ENCODE peak calls at places on chromosomes 12 and 14, in nine cellular contexts. One of them, this sample, is unnamed.

GRCh38 chr12:23204933-23205778 is 580.2 kb downstream of the ETNK1 start:
- DNase-seq in AG04449: peak
- DNase-seq in keratinocyte: peak
- DNase-seq in CD4-positive, alpha-beta T cell: no peak
- DNase-seq in nephron progenitor cell: peak
- DNase-seq in A549: peak
- DNase-seq in astrocyte of the spinal cord: peak
- DNase-seq in tibial nerve: peak
- DNase-seq in sigmoid colon: no peak
- DNase-seq in this sample: no peak

GRCh38 chr14:53011053-53011462 is 60.2 kb upstream of the FERMT2 start:
- DNase-seq in nephron progenitor cell: peak
- DNase-seq in A549: peak
- DNase-seq in AG04449: peak
- DNase-seq in tibial nerve: peak
- DNase-seq in keratinocyte: peak
- DNase-seq in sigmoid colon: peak
- DNase-seq in astrocyte of the spinal cord: peak
- DNase-seq in CD4-positive, alpha-beta T cell: no peak
- DNase-seq in this sample: peak

GRCh38 chr12:42396473-42397259 is 70.7 kb downstream of the PPHLN1 start:
- DNase-seq in nephron progenitor cell: no peak
- DNase-seq in sigmoid colon: no peak
- DNase-seq in keratinocyte: no peak
- DNase-seq in AG04449: no peak
- DNase-seq in astrocyte of the spinal cord: no peak
- DNase-seq in tibial nerve: no peak
- DNase-seq in CD4-positive, alpha-beta T cell: no peak
- DNase-seq in A549: no peak
- DNase-seq in this sample: no peak

GRCh38 chr12:57611116-57611809 is at the start of gene ARHGEF25:
- DNase-seq in A549: peak
- DNase-seq in sigmoid colon: peak
- DNase-seq in keratinocyte: no peak
- DNase-seq in nephron progenitor cell: peak
- DNase-seq in CD4-positive, alpha-beta T cell: peak
- DNase-seq in AG04449: no peak
- DNase-seq in tibial nerve: peak
- DNase-seq in astrocyte of the spinal cord: peak
- DNase-seq in this sample: no peak

GRCh38 chr12:44812062-44812461 is 64.1 kb downstream of the NELL2 start:
- DNase-seq in keratinocyte: no peak
- DNase-seq in astrocyte of the spinal cord: no peak
- DNase-seq in sigmoid colon: no peak
- DNase-seq in AG04449: no peak
- DNase-seq in CD4-positive, alpha-beta T cell: no peak
- DNase-seq in tibial nerve: no peak
- DNase-seq in A549: peak
- DNase-seq in nephron progenitor cell: no peak
- DNase-seq in this sample: no peak

GRCh38 chr14:92494512-92494911 is 19.1 kb upstream of the RIN3 start:
- DNase-seq in keratinocyte: no peak
- DNase-seq in CD4-positive, alpha-beta T cell: no peak
- DNase-seq in tibial nerve: no peak
- DNase-seq in sigmoid colon: no peak
- DNase-seq in astrocyte of the spinal cord: no peak
- DNase-seq in nephron progenitor cell: no peak
- DNase-seq in A549: no peak
- DNase-seq in AG04449: no peak
- DNase-seq in this sample: no peak

GRCh38 chr14:22476882-22477281 is 112.1 kb downstream of the DAD1 start:
- DNase-seq in sigmoid colon: no peak
- DNase-seq in nephron progenitor cell: no peak
- DNase-seq in tibial nerve: no peak
- DNase-seq in A549: no peak
- DNase-seq in CD4-positive, alpha-beta T cell: no peak
- DNase-seq in keratinocyte: no peak
- DNase-seq in astrocyte of the spinal cord: no peak
- DNase-seq in AG04449: no peak
- DNase-seq in this sample: no peak

GRCh38 chr12:24839268-24839791 is 109.6 kb downstream of the BCAT1 start:
- DNase-seq in keratinocyte: no peak
- DNase-seq in nephron progenitor cell: no peak
- DNase-seq in AG04449: no peak
- DNase-seq in A549: no peak
- DNase-seq in astrocyte of the spinal cord: peak
- DNase-seq in CD4-positive, alpha-beta T cell: no peak
- DNase-seq in sigmoid colon: no peak
- DNase-seq in tibial nerve: no peak
- DNase-seq in this sample: no peak

GRCh38 chr12:113119980-113120669 is 15.4 kb downstream of the RASAL1 start:
- DNase-seq in AG04449: no peak
- DNase-seq in nephron progenitor cell: no peak
- DNase-seq in sigmoid colon: no peak
- DNase-seq in A549: peak
- DNase-seq in tibial nerve: no peak
- DNase-seq in CD4-positive, alpha-beta T cell: no peak
- DNase-seq in astrocyte of the spinal cord: no peak
- DNase-seq in keratinocyte: no peak
- DNase-seq in this sample: no peak

GRCh38 chr12:6963016-6963731 is 7.3 kb downstream of the PHB2 start:
- DNase-seq in tibial nerve: no peak
- DNase-seq in A549: no peak
- DNase-seq in keratinocyte: peak
- DNase-seq in sigmoid colon: peak
- DNase-seq in nephron progenitor cell: no peak
- DNase-seq in CD4-positive, alpha-beta T cell: no peak
- DNase-seq in astrocyte of the spinal cord: no peak
- DNase-seq in AG04449: no peak
- DNase-seq in this sample: no peak

GRCh38 chr12:58873496-58873895 is 46.8 kb downstream of the LRIG3 start:
- DNase-seq in keratinocyte: no peak
- DNase-seq in sigmoid colon: no peak
- DNase-seq in CD4-positive, alpha-beta T cell: no peak
- DNase-seq in tibial nerve: no peak
- DNase-seq in nephron progenitor cell: no peak
- DNase-seq in astrocyte of the spinal cord: peak
- DNase-seq in A549: no peak
- DNase-seq in AG04449: no peak
- DNase-seq in this sample: no peak

GRCh38 chr12:83802011-83802410 is 1110.6 kb downstream of the SLC6A15 start:
- DNase-seq in sigmoid colon: no peak
- DNase-seq in AG04449: no peak
- DNase-seq in tibial nerve: no peak
- DNase-seq in A549: no peak
- DNase-seq in keratinocyte: no peak
- DNase-seq in CD4-positive, alpha-beta T cell: no peak
- DNase-seq in nephron progenitor cell: no peak
- DNase-seq in astrocyte of the spinal cord: no peak
- DNase-seq in this sample: no peak

GRCh38 chr12:124725099-124725498 is 138.6 kb downstream of the SCARB1 start:
- DNase-seq in sigmoid colon: no peak
- DNase-seq in A549: no peak
- DNase-seq in keratinocyte: no peak
- DNase-seq in CD4-positive, alpha-beta T cell: no peak
- DNase-seq in nephron progenitor cell: no peak
- DNase-seq in AG04449: no peak
- DNase-seq in astrocyte of the spinal cord: no peak
- DNase-seq in tibial nerve: no peak
- DNase-seq in this sample: no peak

GRCh38 chr14:74543771-74544170 is 50.2 kb downstream of the ISCA2 start:
- DNase-seq in astrocyte of the spinal cord: no peak
- DNase-seq in keratinocyte: no peak
- DNase-seq in nephron progenitor cell: no peak
- DNase-seq in AG04449: no peak
- DNase-seq in CD4-positive, alpha-beta T cell: no peak
- DNase-seq in A549: no peak
- DNase-seq in tibial nerve: no peak
- DNase-seq in sigmoid colon: no peak
- DNase-seq in this sample: no peak

GRCh38 chr14:94100847-94101246 is 9.7 kb upstream of the IFI27 start:
- DNase-seq in tibial nerve: no peak
- DNase-seq in astrocyte of the spinal cord: peak
- DNase-seq in AG04449: peak
- DNase-seq in nephron progenitor cell: no peak
- DNase-seq in sigmoid colon: no peak
- DNase-seq in CD4-positive, alpha-beta T cell: no peak
- DNase-seq in keratinocyte: no peak
- DNase-seq in A549: peak
- DNase-seq in this sample: no peak

GRCh38 chr12:101759396-101760047 is 20.3 kb upstream of the SYCP3 start:
- DNase-seq in tibial nerve: no peak
- DNase-seq in AG04449: no peak
- DNase-seq in keratinocyte: no peak
- DNase-seq in A549: peak
- DNase-seq in CD4-positive, alpha-beta T cell: no peak
- DNase-seq in astrocyte of the spinal cord: peak
- DNase-seq in nephron progenitor cell: no peak
- DNase-seq in sigmoid colon: no peak
- DNase-seq in this sample: no peak

DNA sequence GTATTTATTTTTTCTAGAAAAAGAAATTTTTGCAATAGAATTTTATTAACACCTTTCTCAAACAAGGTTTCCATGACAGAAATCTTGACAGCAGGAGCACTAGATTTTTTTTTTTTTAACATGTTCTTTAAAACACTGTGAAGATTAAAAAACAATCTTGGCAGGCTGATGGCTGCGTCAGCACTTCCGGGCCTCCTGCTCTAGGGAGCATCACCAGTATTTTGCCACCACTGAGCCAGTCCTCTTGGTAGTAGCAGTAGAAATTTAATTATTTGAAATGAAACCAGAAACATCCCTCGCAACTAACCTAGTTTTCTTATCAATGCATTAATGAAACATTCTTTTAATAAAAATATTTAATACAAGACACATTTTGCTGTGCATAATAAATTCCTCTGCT is 99.6 kb downstream of the APAF1 start:
- DNase-seq in astrocyte of the spinal cord: no peak
- DNase-seq in tibial nerve: no peak
- DNase-seq in CD4-positive, alpha-beta T cell: no peak
- DNase-seq in sigmoid colon: no peak
- DNase-seq in keratinocyte: no peak
- DNase-seq in AG04449: no peak
- DNase-seq in A549: no peak
- DNase-seq in nephron progenitor cell: no peak
- DNase-seq in this sample: no peak
- TF ChIP-seq CTCF in astrocyte of the spinal cord: no peak
- TF ChIP-seq CTCF in tibial nerve: no peak
- TF ChIP-seq CTCF in CD4-positive, alpha-beta T cell: no peak
- TF ChIP-seq CTCF in sigmoid colon: no peak
- TF ChIP-seq CTCF in keratinocyte: no peak
- TF ChIP-seq CTCF in AG04449: no peak
- TF ChIP-seq CTCF in A549: no peak
- TF ChIP-seq CTCF in nephron progenitor cell: no peak
- TF ChIP-seq CTCF in this sample: no peak

GRCh38 chr14:104341532-104342434 is 203.4 kb downstream of the KIF26A start:
- DNase-seq in nephron progenitor cell: peak
- DNase-seq in AG04449: no peak
- DNase-seq in A549: peak
- DNase-seq in sigmoid colon: peak
- DNase-seq in keratinocyte: no peak
- DNase-seq in astrocyte of the spinal cord: no peak
- DNase-seq in tibial nerve: no peak
- DNase-seq in CD4-positive, alpha-beta T cell: peak
- DNase-seq in this sample: no peak
- TF ChIP-seq CTCF in nephron progenitor cell: peak
- TF ChIP-seq CTCF in AG04449: no peak
- TF ChIP-seq CTCF in A549: peak
- TF ChIP-seq CTCF in sigmoid colon: peak
- TF ChIP-seq CTCF in keratinocyte: peak
- TF ChIP-seq CTCF in astrocyte of the spinal cord: no peak
- TF ChIP-seq CTCF in tibial nerve: no peak
- TF ChIP-seq CTCF in CD4-positive, alpha-beta T cell: no peak
- TF ChIP-seq CTCF in this sample: peak

DNA sequence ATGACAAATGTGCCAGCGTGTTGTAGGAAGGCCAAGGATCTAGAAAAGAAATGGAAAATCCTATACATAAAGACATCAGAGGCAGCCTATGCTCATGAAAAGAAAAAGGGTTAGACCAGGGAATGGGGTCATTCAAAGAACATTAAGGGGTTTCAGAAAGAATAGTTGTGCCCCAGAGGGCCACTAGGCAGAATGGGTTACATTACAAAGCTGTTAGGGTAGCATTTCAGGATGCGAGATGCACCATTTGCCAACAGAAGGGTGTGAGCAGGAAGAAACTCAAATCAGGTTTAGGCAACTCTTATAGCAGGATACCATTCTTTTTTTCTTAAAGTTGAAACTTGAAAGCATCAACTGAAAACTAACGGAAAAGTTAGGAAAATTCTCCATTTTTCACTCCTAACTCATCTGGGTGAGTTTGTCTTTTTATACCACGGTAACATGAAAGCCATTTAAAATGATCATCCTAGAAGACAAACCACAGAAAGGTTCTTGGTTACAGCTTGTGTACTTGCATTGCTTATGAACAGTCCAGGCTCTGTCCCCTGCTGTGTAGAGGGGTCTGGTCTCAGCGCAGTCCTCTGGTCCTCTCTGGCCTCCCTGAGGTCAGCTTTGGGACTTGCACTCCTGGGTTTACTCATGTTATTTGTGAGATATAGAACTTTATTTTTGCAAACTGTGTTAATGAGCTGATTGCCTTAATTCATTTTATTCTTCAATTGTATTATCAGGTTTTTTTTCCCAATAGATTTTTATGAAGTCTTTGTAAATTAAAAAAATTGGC is 209.1 kb downstream of the DACT1 start:
- DNase-seq in nephron progenitor cell: no peak
- DNase-seq in astrocyte of the spinal cord: no peak
- DNase-seq in CD4-positive, alpha-beta T cell: no peak
- DNase-seq in A549: no peak
- DNase-seq in sigmoid colon: no peak
- DNase-seq in AG04449: no peak
- DNase-seq in keratinocyte: no peak
- DNase-seq in tibial nerve: no peak
- DNase-seq in this sample: no peak
- TF ChIP-seq CTCF in nephron progenitor cell: no peak
- TF ChIP-seq CTCF in astrocyte of the spinal cord: no peak
- TF ChIP-seq CTCF in CD4-positive, alpha-beta T cell: no peak
- TF ChIP-seq CTCF in A549: no peak
- TF ChIP-seq CTCF in sigmoid colon: no peak
- TF ChIP-seq CTCF in AG04449: no peak
- TF ChIP-seq CTCF in keratinocyte: no peak
- TF ChIP-seq CTCF in tibial nerve: no peak
- TF ChIP-seq CTCF in this sample: no peak

GRCh38 chr14:100376751-100377171 is 53.6 kb downstream of the SLC25A47 start:
- DNase-seq in AG04449: no peak
- DNase-seq in CD4-positive, alpha-beta T cell: no peak
- DNase-seq in keratinocyte: no peak
- DNase-seq in A549: peak
- DNase-seq in tibial nerve: no peak
- DNase-seq in nephron progenitor cell: peak
- DNase-seq in astrocyte of the spinal cord: no peak
- DNase-seq in sigmoid colon: no peak
- DNase-seq in this sample: no peak
- TF ChIP-seq CTCF in AG04449: peak
- TF ChIP-seq CTCF in CD4-positive, alpha-beta T cell: no peak
- TF ChIP-seq CTCF in keratinocyte: no peak
- TF ChIP-seq CTCF in A549: no peak
- TF ChIP-seq CTCF in tibial nerve: no peak
- TF ChIP-seq CTCF in nephron progenitor cell: peak
- TF ChIP-seq CTCF in astrocyte of the spinal cord: no peak
- TF ChIP-seq CTCF in sigmoid colon: no peak
- TF ChIP-seq CTCF in this sample: peak